ENCODE peak calls at places on chromosomes 4 and X, in six cellular contexts. G is GM12878, W is H1, K is HCT116, P is endothelial cell of umbilical vein, T is K562. E is an unnamed sample.

GRCh38 chrX:105999294-105999693 is 39.2 kb downstream of the SERPINA7 start:
- DNase-seq in G (no peak), W (no peak), K (no peak), P (no peak), T (no peak), E (no peak)

GRCh38 chrX:41580423-41581064 is 108.2 kb upstream of the GPR34 start:
- DNase-seq in G (no peak), W (no peak), K (no peak), P (no peak), T (no peak), E (no peak)

GRCh38 chrX:149398027-149398426 is 107.1 kb downstream of the IDS start:
- DNase-seq in G (no peak), W (peak; percentile 17), K (no peak), P (no peak), T (no peak), E (no peak)

GRCh38 chr4:118265312-118266144 is 87.3 kb downstream of the PRSS12 start:
- DNase-seq in G (no peak), W (no peak), K (no peak), P (no peak), T (no peak), E (no peak)

GRCh38 chr4:147829401-147830101 is 97.7 kb downstream of the ARHGAP10 start:
- DNase-seq in G (no peak), W (no peak), K (no peak), P (no peak), T (no peak), E (no peak)

GRCh38 chrX:122552291-122552800 is 631.7 kb upstream of the GRIA3 start:
- DNase-seq in G (no peak), W (no peak), K (no peak), P (no peak), T (no peak), E (peak; percentile 30)

GRCh38 chr4:188008377-188008776 is 12.8 kb downstream of the ZFP42 start:
- DNase-seq in G (no peak), W (no peak), K (no peak), P (no peak), T (no peak), E (no peak)

GRCh38 chr4:5926601-5927000 is 33.7 kb upstream of the CRMP1 start:
- DNase-seq in G (no peak), W (no peak), K (no peak), P (no peak), T (no peak), E (no peak)

GRCh38 chrX:118459494-118459893 is 36.1 kb upstream of the DOCK11 start:
- DNase-seq in G (peak; percentile 2), W (no peak), K (no peak), P (peak; percentile 12), T (peak; percentile 44), E (no peak)

GRCh38 chrX:119359618-119360382 is 39.3 kb upstream of the SLC25A43 start:
- DNase-seq in G (no peak), W (no peak), K (no peak), P (no peak), T (no peak), E (no peak)

GRCh38 chr4:7737752-7738457 is 201.8 kb downstream of the AFAP1 start:
- DNase-seq in G (no peak), W (no peak), K (no peak), P (no peak), T (no peak), E (no peak)

GRCh38 chr4:47668256-47668655 is 169.6 kb downstream of the CORIN start:
- DNase-seq in G (no peak), W (no peak), K (no peak), P (no peak), T (no peak), E (no peak)

GRCh38 chr4:105145913-105146285 is 777 bp upstream of the TET2 start:
- DNase-seq in G (no peak), W (no peak), K (no peak), P (peak; percentile 15), T (no peak), E (no peak)

GRCh38 chrX:124342174-124342867 is 4.0 kb upstream of the SH2D1A start:
- DNase-seq in G (no peak), W (no peak), K (no peak), P (no peak), T (no peak), E (no peak)

GRCh38 chr4:123672987-123673386 is 276.4 kb downstream of the SPRY1 start:
- DNase-seq in G (no peak), W (no peak), K (no peak), P (no peak), T (no peak), E (no peak)

GRCh38 chr4:16123356-16124084 is 39.7 kb upstream of the PROM1 start:
- DNase-seq in G (no peak), W (no peak), K (no peak), P (no peak), T (no peak), E (no peak)

GRCh38 chr4:108193891-108194672 is 25.4 kb upstream of the LEF1 start:
- DNase-seq in G (no peak), W (peak; percentile 36), K (no peak), P (no peak), T (no peak), E (no peak)

GRCh38 chr4:71495454-71495853 is 156.6 kb downstream of the SLC4A4 start:
- DNase-seq in G (no peak), W (no peak), K (no peak), P (no peak), T (no peak), E (no peak)

GRCh38 chr4:182922551-182923284 is 5.5 kb upstream of the DCTD start:
- DNase-seq in G (no peak), W (no peak), K (no peak), P (no peak), T (no peak), E (no peak)

GRCh38 chr4:6263541-6264540 is 5.8 kb upstream of the WFS1 start:
- DNase-seq in G (no peak), W (no peak), K (no peak), P (peak; percentile 69), T (no peak), E (no peak)

GRCh38 chrX:10618911-10619310 is 1.5 kb downstream of the MID1 start:
- DNase-seq in G (no peak), W (no peak), K (no peak), P (peak; percentile 48), T (no peak), E (no peak)

GRCh38 chr4:140862182-140862442 is 105.9 kb upstream of the TBC1D9 start:
- DNase-seq in G (no peak), W (no peak), K (no peak), P (no peak), T (no peak), E (no peak)

GRCh38 chr4:140856692-140857091 is 100.5 kb upstream of the TBC1D9 start:
- DNase-seq in G (no peak), W (peak; percentile 51), K (peak; percentile 86), P (no peak), T (no peak), E (no peak)

GRCh38 chr4:140858897-140859296 is 102.7 kb upstream of the TBC1D9 start:
- DNase-seq in G (no peak), W (no peak), K (no peak), P (no peak), T (no peak), E (no peak)

GRCh38 chr4:140861359-140862181 is 105.4 kb upstream of the TBC1D9 start:
- DNase-seq in G (peak; percentile 17), W (peak; percentile 36), K (peak; percentile 74), P (peak; percentile 79), T (peak; percentile 38), E (peak; percentile 85)

GRCh38 chr4:140857111-140857510 is 100.9 kb upstream of the TBC1D9 start:
- DNase-seq in G (no peak), W (no peak), K (peak; percentile 10), P (no peak), T (no peak), E (no peak)
- H3K9ac ChIP-seq in G (no peak overlapping the region), W (no peak overlapping the region), K (peak overlapping the region; percentile 43), P (no peak overlapping the region), T (no peak overlapping the region), E (no peak overlapping the region)

DNA sequence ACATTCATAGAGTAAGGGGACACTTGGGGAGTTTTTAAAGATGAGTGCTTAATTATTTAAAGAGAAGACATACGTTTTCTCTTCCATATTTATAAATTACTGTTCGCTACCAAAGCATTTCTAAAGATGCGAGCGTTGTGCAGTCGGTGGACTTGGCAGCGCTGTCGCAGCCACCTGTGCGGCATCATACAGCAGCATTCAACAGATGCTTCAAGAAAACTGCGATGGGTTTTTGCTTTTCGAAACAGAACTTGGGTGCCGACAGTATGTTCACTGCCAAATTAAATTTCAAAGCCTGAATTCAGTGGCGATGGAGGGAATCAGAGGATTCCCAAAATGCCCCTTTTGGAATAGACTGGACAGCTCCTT is 1.6 kb upstream of the HTR2C start:
- DNase-seq in G (no peak), W (no peak), K (no peak), P (no peak), T (no peak), E (no peak)
- TF ChIP-seq EZH2 in G (no peak), W (no peak), K (no peak), P (no peak), T (no peak), E (no peak)

GRCh38 chr4:127642169-127642568 is 9.4 kb downstream of the INTU start:
- DNase-seq in G (no peak), W (no peak), K (no peak), P (no peak), T (no peak), E (no peak)

GRCh38 chr4:127643791-127644190 is 11.0 kb downstream of the INTU start:
- DNase-seq in G (no peak), W (no peak), K (no peak), P (no peak), T (no peak), E (no peak)

DNA sequence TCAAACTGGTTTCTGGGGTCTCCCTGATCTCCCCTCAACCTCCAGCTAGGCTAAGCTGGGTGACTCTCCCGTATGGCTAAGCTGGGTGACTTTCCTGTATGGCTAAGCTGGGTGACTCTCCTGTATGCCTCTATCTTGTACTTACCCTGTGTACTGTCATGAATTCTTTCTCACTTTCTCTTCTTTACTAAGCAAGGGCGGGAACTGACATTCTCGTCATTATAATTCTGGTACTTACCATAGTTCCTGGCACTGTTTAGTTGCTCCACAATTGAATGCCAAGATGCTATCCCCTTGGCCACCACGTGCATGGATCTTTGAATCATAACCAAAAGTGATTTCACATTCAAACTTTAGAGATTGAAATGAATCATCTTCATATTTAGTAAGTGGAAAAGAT is 8.8 kb downstream of the INTU start:
- DNase-seq in G (no peak), W (no peak), K (no peak), P (no peak), T (no peak), E (no peak)
- TF ChIP-seq POLR2AphosphoS5 in G (no peak), W (no peak), K (no peak), P (no peak), T (no peak), E (no peak)

DNA sequence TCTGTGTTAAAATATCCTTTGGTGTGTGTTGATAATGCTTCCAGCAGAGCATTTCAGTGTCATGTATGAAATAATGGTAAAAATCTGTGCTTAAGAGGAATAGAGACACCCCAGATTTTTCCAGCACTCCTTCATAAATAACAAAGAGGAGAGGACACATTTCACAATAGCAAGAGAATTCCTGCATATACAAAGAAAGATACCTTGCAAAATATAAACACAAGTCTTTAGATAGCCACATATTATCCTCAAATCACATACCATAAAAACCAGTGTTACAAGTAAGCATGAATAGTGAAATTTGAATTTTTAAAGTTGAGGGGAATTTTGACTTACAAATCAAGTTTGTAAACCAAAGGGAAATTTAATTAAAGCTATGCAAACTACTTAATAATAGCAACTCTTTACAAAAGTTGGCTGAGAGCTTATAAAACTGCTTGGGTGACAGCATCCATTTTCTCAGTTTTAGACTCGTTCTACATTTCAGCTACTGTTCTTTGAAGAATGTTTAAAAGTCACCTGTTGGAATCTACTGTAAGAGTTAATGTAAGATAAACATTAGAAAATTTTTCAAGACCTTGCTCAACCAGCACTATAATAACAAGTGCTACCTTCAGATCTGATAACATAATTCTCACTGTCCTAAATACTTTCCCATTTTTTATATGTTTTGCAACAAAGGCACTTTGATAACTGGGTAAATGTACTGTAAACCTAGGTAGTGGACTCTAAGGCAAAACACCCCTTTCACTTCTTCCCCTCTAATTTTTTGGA is 3.7 kb downstream of the APELA start:
- DNase-seq in G (no peak), W (no peak), K (no peak), P (no peak), T (no peak), E (no peak)
- H3K9ac ChIP-seq in G (no peak overlapping the region), W (no peak overlapping the region), K (no peak overlapping the region), P (no peak overlapping the region), T (no peak overlapping the region), E (peak overlapping the region; percentile 24)